ENCODE peak calls at places on chromosomes 16 and 17, in nine cellular contexts. N is epithelial cell of esophagus, F is bronchial epithelial cell, G is foreskin fibroblast, D is neural progenitor cell, A is ascending aorta, V is transverse colon, R is adipocyte, E is spleen. K is an unnamed sample.

GRCh38 chr17:44793885-44794698 is 35.3 kb downstream of the ADAM11 start:
- DNase-seq in F (no peak), N (no peak), R (no peak), G (peak; percentile 28), A (no peak), V (no peak), D (no peak), E (peak; percentile 28), K (no peak)

GRCh38 chr16:89431158-89431584 is 59.2 kb downstream of the ANKRD11 start:
- DNase-seq in F (peak; percentile 63), G (peak; percentile 77), D (no peak), A (no peak), E (no peak), N (peak; percentile 69), V (peak; percentile 72), R (peak; percentile 89), K (no peak)

GRCh38 chr17:18004901-18005305 is 32.2 kb downstream of the DRC3 start:
- DNase-seq in F (no peak), V (no peak), D (peak; percentile 42), G (no peak), E (no peak), N (no peak), A (no peak), R (no peak), K (no peak)

GRCh38 chr17:8005951-8006730 is 3.7 kb downstream of the GUCY2D start:
- DNase-seq in D (no peak), V (no peak), E (no peak), F (no peak), R (no peak), G (no peak), N (no peak), A (no peak), K (no peak)

GRCh38 chr16:72291531-72291981 is 119.6 kb upstream of the PMFBP1 start:
- DNase-seq in E (no peak), D (no peak), A (no peak), N (peak; percentile 85), F (peak; percentile 92), G (peak; percentile 86), R (peak; percentile 91), V (no peak), K (peak; percentile 91)

GRCh38 chr16:27492588-27492979 is 57.1 kb downstream of the GTF3C1 start:
- DNase-seq in A (no peak), E (peak; percentile 64), V (no peak), D (no peak), G (no peak), F (no peak), R (no peak), N (no peak), K (no peak)

GRCh38 chr17:9875441-9875840 is 29.6 kb downstream of the RCVRN start:
- DNase-seq in F (no peak), N (no peak), A (no peak), G (peak; percentile 54), V (no peak), R (peak; percentile 8), E (no peak), D (peak; percentile 47), K (no peak)

GRCh38 chr16:27767081-27767480 is 217.1 kb downstream of the KATNIP start:
- DNase-seq in G (no peak), R (no peak), E (peak; percentile 18), V (no peak), A (no peak), F (no peak), N (no peak), D (no peak), K (no peak)

GRCh38 chr16:84617631-84618427 is at the start of gene COTL1:
- DNase-seq in D (peak; percentile 98), V (peak; percentile 97), N (peak; percentile 98), E (peak; percentile 98), A (peak; percentile 92), F (peak; percentile 87), R (peak; percentile 99), G (peak; percentile 100), K (peak; percentile 97)

GRCh38 chr16:84614914-84615813 is 2.7 kb downstream of the COTL1 start:
- DNase-seq in D (no peak), F (no peak), N (no peak), R (no peak), E (no peak), V (no peak), G (no peak), A (no peak), K (no peak)

GRCh38 chr16:84618428-84619102 is 687 bp upstream of the COTL1 start:
- DNase-seq in A (no peak), N (peak; percentile 96), D (peak; percentile 78), E (peak; percentile 81), G (peak; percentile 93), R (peak; percentile 90), F (peak; percentile 97), V (no peak), K (peak; percentile 96)

GRCh38 chr16:84617068-84617630 is 729 bp downstream of the COTL1 start:
- DNase-seq in G (no peak), V (peak; percentile 59), E (peak; percentile 93), D (peak; percentile 30), A (no peak), R (peak; percentile 49), N (peak; percentile 50), F (no peak), K (no peak)

DNA sequence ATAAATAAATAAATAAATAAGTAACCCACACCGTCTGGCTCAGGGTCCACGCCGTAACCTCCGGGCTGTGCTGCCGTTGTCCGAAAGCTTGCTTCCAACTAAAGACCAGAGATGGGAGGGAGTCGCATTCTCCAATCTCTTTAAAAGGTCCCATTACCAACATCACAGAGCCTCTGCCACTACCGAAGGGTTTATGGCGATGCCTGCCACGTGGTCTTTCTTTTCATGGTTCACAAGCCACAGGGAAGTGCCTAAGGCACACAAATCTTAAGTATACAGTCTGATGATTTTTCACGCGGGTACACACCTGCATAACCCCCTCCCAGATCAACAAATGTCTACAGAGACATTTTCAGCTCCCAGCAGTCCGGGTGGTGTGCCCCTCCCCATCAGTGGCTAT is 1.4 kb downstream of the COTL1 start:
- DNase-seq in E (peak; percentile 70), V (peak; percentile 56), A (no peak), R (peak; percentile 34), D (no peak), G (no peak), N (peak; percentile 34), F (no peak), K (no peak)
- H3K4me3 ChIP-seq in E (peak overlapping the region; percentile 100), V (peak overlapping the region; percentile 94), A (peak overlapping the region; percentile 97), R (peak overlapping the region; percentile 82), D (peak overlapping the region; percentile 74), G (peak overlapping the region; percentile 93), N (peak overlapping the region; percentile 65), F (peak overlapping the region; percentile 79), K (peak overlapping the region; percentile 89)

DNA sequence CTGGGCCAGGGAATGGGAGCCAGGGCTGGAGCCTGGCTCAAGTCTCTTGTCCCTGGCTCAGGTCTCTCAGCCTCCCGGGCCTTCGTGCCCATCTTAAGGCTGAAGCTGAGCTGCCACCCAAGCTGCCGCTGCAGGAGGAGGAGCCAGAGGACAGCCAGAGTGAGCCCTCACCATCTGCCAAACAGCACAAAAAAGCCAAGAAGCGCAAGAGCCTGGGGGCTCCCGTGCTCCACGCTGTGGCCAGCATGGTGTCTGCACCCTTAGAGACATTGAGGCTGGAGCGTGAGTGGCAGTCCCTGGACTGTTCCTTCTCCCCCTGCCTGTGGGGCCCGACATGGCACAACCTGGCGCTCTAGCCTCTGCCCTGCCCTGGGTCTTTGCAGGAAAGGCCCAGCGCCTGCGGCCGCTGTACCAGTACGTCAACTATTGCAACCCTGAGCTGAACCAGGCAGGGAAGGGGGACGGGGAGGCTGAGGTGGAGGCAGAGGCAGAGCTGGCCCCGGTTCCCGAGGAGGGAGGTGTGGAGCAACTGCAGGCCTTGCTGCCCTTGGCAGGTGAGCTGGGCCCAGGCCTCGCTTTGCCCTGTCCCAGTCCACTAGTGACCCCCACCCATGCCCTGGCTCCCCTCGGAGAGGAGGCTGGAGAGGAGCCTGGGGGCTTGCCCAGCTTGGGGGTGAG is 1.3 kb downstream of the C16orf86 start:
- DNase-seq in G (peak; percentile 93), E (peak; percentile 93), R (peak; percentile 96), D (peak; percentile 93), V (peak; percentile 87), A (peak; percentile 66), N (peak; percentile 88), F (peak; percentile 78), K (peak; percentile 68)
- H3K4me3 ChIP-seq in G (no peak overlapping the region), E (peak overlapping the region; percentile 75), R (peak overlapping the region; percentile 80), D (no peak overlapping the region), V (peak overlapping the region; percentile 91), A (peak overlapping the region; percentile 88), N (no peak overlapping the region), F (no peak overlapping the region), K (peak overlapping the region; percentile 13)

GRCh38 chr17:75778861-75779249 is 5.8 kb upstream of the UNK start:
- DNase-seq in D (peak; percentile 82), A (no peak), V (peak; percentile 70), R (no peak), E (no peak), N (peak; percentile 54), F (no peak), G (no peak), K (no peak)

GRCh38 chr17:75774471-75774987 is 9.5 kb upstream of the GALK1 start:
- DNase-seq in G (no peak), R (no peak), D (no peak), F (no peak), A (no peak), N (no peak), V (peak; percentile 23), E (peak; percentile 55), K (no peak)

GRCh38 chr17:75777243-75777922 is 7.2 kb upstream of the UNK start:
- DNase-seq in E (no peak), R (peak; percentile 32), D (no peak), G (no peak), A (no peak), N (no peak), V (no peak), F (no peak), K (no peak)

GRCh38 chr17:75774988-75775668 is 9.5 kb upstream of the UNK start:
- DNase-seq in F (peak; percentile 79), G (no peak), A (no peak), D (no peak), R (peak; percentile 27), E (peak; percentile 71), N (peak; percentile 84), V (peak; percentile 13), K (no peak)

DNA sequence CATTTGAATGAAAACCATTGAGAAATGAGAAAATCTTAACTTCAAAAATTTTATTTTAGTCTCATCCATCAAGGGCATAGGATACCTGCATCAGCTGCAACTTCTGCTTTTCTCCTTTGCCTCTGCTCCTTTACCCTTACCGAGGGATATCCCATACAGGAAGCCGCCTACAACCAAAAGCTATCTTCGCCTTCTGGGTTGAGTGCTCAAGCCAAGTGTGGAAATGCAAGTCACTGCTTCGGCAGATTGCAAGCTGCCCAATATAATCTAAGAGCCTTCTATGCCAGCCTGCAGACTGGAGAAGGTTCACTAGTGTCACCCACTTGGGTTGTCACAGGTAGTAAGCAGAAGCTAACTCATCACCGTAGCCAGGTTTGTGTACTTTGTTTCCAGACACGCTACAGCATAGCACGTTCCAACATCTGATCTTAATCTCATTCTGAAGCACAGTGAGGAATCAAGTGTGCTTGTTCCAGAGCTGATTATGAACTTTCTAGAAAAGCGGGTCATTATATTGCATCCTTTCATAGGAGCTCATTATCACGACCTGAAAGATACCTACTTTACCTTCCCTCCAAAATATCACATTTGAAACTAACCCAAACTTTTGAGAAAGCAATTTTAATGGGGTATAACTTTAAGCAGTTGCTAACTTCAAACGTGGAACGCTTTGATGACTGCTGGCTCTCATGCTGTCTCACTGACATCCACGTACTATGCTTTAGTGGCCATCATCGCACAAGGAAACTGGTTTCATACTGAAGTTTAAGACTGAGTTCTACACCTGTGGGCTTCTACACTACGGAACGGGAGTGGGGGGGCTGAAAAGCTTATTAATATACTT is 8.0 kb upstream of the UNK start:
- DNase-seq in N (no peak), R (peak; percentile 33), G (no peak), V (no peak), F (peak; percentile 41), E (peak; percentile 43), D (no peak), A (no peak), K (no peak)
- H3K4me3 ChIP-seq in N (peak overlapping the region; percentile 87), R (peak overlapping the region; percentile 92), G (peak overlapping the region; percentile 97), V (peak overlapping the region; percentile 87), F (no peak overlapping the region), E (peak overlapping the region; percentile 95), D (peak overlapping the region; percentile 99), A (peak overlapping the region; percentile 86), K (peak overlapping the region; percentile 15)

GRCh38 chr17:78998311-78999055 is 11.1 kb downstream of the CANT1 start:
- DNase-seq in E (peak; percentile 86), N (peak; percentile 24), F (no peak), R (no peak), D (no peak), V (peak; percentile 88), G (no peak), A (no peak), K (no peak)
- H3K4me3 ChIP-seq in E (no peak overlapping the region), N (no peak overlapping the region), F (no peak overlapping the region), R (no peak overlapping the region), D (no peak overlapping the region), V (no peak overlapping the region), G (no peak overlapping the region), A (peak overlapping the region; percentile 6), K (no peak overlapping the region)